ENCODE peak calls at places on chromosomes 12 and 14, in five cellular contexts. One of them, this sample, is unnamed.
A peak's percentile ranks its signal among the peaks of the same experiment; 100 is the strongest.

GRCh38 chr12:78293039-78293686 is 462.5 kb downstream of the NAV3 start:
- DNase-seq in OCI-LY7: no peak
- DNase-seq in body of pancreas: no peak
- DNase-seq in heart left ventricle: no peak
- DNase-seq in IMR-90: peak; percentile 28
- DNase-seq in this sample: peak; percentile 49

GRCh38 chr12:38934078-38934584 is 28.7 kb upstream of the CPNE8 start:
- DNase-seq in OCI-LY7: no peak
- DNase-seq in body of pancreas: no peak
- DNase-seq in heart left ventricle: no peak
- DNase-seq in IMR-90: no peak
- DNase-seq in this sample: no peak

GRCh38 chr14:78319411-78319810 is 149.2 kb downstream of the NRXN3 start:
- DNase-seq in OCI-LY7: no peak
- DNase-seq in body of pancreas: no peak
- DNase-seq in heart left ventricle: no peak
- DNase-seq in IMR-90: no peak
- DNase-seq in this sample: no peak

GRCh38 chr12:3526776-3527175 is 35.8 kb downstream of the PRMT8 start:
- DNase-seq in OCI-LY7: no peak
- DNase-seq in body of pancreas: no peak
- DNase-seq in heart left ventricle: no peak
- DNase-seq in IMR-90: no peak
- DNase-seq in this sample: no peak

GRCh38 chr12:78759387-78759786 is 105.2 kb upstream of the SYT1 start:
- DNase-seq in OCI-LY7: no peak
- DNase-seq in body of pancreas: no peak
- DNase-seq in heart left ventricle: no peak
- DNase-seq in IMR-90: peak; percentile 68
- DNase-seq in this sample: no peak

GRCh38 chr14:68662395-68662794 is 130.5 kb downstream of the ZFP36L1 start:
- DNase-seq in OCI-LY7: no peak
- DNase-seq in body of pancreas: no peak
- DNase-seq in heart left ventricle: no peak
- DNase-seq in IMR-90: peak; percentile 16
- DNase-seq in this sample: no peak

GRCh38 chr14:56197150-56197549 is 78.9 kb downstream of the PELI2 start:
- DNase-seq in OCI-LY7: no peak
- DNase-seq in body of pancreas: no peak
- DNase-seq in heart left ventricle: no peak
- DNase-seq in IMR-90: no peak
- DNase-seq in this sample: no peak

GRCh38 chr12:64611430-64612286 is 1.4 kb downstream of the RASSF3 start:
- DNase-seq in OCI-LY7: peak; percentile 37
- DNase-seq in body of pancreas: peak; percentile 56
- DNase-seq in heart left ventricle: peak; percentile 43
- DNase-seq in IMR-90: peak; percentile 27
- DNase-seq in this sample: no peak

GRCh38 chr14:105128059-105128458 is 40.5 kb downstream of the JAG2 start:
- DNase-seq in OCI-LY7: no peak
- DNase-seq in body of pancreas: no peak
- DNase-seq in heart left ventricle: no peak
- DNase-seq in IMR-90: no peak
- DNase-seq in this sample: no peak

GRCh38 chr12:28253175-28253641 is 63.0 kb downstream of the CCDC91 start:
- DNase-seq in OCI-LY7: no peak
- DNase-seq in body of pancreas: no peak
- DNase-seq in heart left ventricle: no peak
- DNase-seq in IMR-90: peak; percentile 43
- DNase-seq in this sample: no peak

GRCh38 chr14:98955036-98955740 is 316.8 kb downstream of the BCL11B start:
- DNase-seq in OCI-LY7: no peak
- DNase-seq in body of pancreas: no peak
- DNase-seq in heart left ventricle: no peak
- DNase-seq in IMR-90: no peak
- DNase-seq in this sample: no peak

GRCh38 chr12:111826316-111826715 is 15.7 kb upstream of the MAPKAPK5 start:
- DNase-seq in OCI-LY7: no peak
- DNase-seq in body of pancreas: no peak
- DNase-seq in heart left ventricle: no peak
- DNase-seq in IMR-90: no peak
- DNase-seq in this sample: no peak
- H3K4me1 ChIP-seq in OCI-LY7: peaks cover 16% of the 10 kb centered on the region
- H3K4me1 ChIP-seq in body of pancreas: no peaks in the 10 kb centered on the region
- H3K4me1 ChIP-seq in heart left ventricle: peaks cover 11% of the 10 kb centered on the region
- H3K4me1 ChIP-seq in IMR-90: no peaks in the 10 kb centered on the region
- H3K4me1 ChIP-seq in this sample: no peaks in the 10 kb centered on the region

DNA sequence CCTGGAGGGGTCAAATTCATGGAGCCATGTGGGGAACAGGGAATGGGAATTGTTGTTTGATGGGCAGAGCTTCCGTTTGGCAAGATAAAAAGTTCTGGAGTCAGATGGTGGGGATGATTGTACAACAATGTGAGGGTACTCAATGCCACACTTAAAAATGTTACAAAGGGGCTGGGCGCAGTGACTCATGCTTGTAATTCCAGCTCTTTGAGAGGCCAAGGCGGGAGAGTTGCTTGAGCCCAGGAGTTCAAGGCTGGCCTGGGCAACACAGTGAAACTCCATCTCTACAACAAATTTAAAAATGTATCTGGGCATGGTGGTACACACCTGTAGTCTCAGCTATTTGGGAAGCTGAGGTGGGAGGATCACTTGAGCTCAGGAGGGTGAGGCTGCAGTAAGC is 66.0 kb upstream of the DIO3 start:
- DNase-seq in OCI-LY7: no peak
- DNase-seq in body of pancreas: peak; percentile 4
- DNase-seq in heart left ventricle: no peak
- DNase-seq in IMR-90: no peak
- DNase-seq in this sample: no peak
- H3K27ac ChIP-seq in OCI-LY7: no peak overlapping the region
- H3K27ac ChIP-seq in body of pancreas: no peak overlapping the region
- H3K27ac ChIP-seq in heart left ventricle: no peak overlapping the region
- H3K27ac ChIP-seq in IMR-90: no peak overlapping the region
- H3K27ac ChIP-seq in this sample: no peak overlapping the region

GRCh38 chr12:51390457-51391046 is 654 bp downstream of the GALNT6 start:
- DNase-seq in OCI-LY7: no peak
- DNase-seq in body of pancreas: no peak
- DNase-seq in heart left ventricle: no peak
- DNase-seq in IMR-90: no peak
- DNase-seq in this sample: no peak

GRCh38 chr12:51391047-51391837 is at the start of gene GALNT6:
- DNase-seq in OCI-LY7: peak; percentile 58
- DNase-seq in body of pancreas: peak; percentile 80
- DNase-seq in heart left ventricle: no peak
- DNase-seq in IMR-90: no peak
- DNase-seq in this sample: no peak

GRCh38 chr12:51395283-51396230 is 4.4 kb upstream of the GALNT6 start:
- DNase-seq in OCI-LY7: no peak
- DNase-seq in body of pancreas: no peak
- DNase-seq in heart left ventricle: no peak
- DNase-seq in IMR-90: no peak
- DNase-seq in this sample: no peak

GRCh38 chr12:51393676-51394545 is 2.7 kb upstream of the GALNT6 start:
- DNase-seq in OCI-LY7: no peak
- DNase-seq in body of pancreas: no peak
- DNase-seq in heart left ventricle: peak; percentile 49
- DNase-seq in IMR-90: peak; percentile 96
- DNase-seq in this sample: peak; percentile 81

DNA sequence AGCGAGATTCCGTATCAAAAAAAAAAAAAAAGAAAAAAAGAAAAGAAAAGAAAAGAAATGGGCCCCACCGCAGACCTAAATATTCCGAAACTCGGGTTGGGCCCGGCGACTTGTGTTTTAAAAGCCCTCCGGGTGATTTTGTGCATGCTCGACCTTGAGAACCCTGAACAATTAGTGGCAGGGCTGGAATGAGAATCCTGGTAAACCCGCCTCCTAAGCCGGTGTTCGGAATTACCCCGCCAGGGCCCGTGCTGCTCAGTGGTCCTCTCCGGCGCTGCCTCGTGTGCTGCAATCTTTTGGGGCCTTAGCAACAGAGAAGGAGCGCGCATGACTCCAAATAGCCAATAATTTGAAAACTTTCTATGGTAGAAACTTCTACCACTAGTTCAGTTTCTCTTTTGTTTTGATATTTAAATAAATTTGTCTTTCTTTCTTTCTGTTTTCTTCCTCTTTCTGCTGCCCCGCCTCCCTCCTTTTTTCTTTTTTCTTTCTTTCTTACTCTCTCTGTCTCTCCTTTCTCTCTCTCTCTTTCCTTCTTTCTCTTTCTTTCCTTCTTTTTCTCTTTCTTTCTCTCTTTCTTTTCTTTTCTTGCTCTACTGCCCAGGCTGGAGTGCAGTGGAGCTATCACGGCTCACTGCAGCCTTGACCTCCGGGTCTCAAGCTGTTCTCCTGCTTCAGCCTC is 1.5 kb upstream of the GALNT6 start:
- DNase-seq in OCI-LY7: no peak
- DNase-seq in body of pancreas: peak; percentile 27
- DNase-seq in heart left ventricle: no peak
- DNase-seq in IMR-90: no peak
- DNase-seq in this sample: no peak
- H3K4me3 ChIP-seq in OCI-LY7: no peak overlapping the region
- H3K4me3 ChIP-seq in body of pancreas: peak overlapping the region; percentile 60
- H3K4me3 ChIP-seq in heart left ventricle: peak overlapping the region; percentile 57
- H3K4me3 ChIP-seq in IMR-90: no peak overlapping the region
- H3K4me3 ChIP-seq in this sample: no peak overlapping the region

GRCh38 chr14:64705406-64706118 is 1.3 kb downstream of the PLEKHG3 start:
- DNase-seq in OCI-LY7: no peak
- DNase-seq in body of pancreas: peak; percentile 33
- DNase-seq in heart left ventricle: peak; percentile 55
- DNase-seq in IMR-90: no peak
- DNase-seq in this sample: peak; percentile 47

GRCh38 chr14:64703393-64704144 is 655 bp upstream of the PLEKHG3 start:
- DNase-seq in OCI-LY7: no peak
- DNase-seq in body of pancreas: no peak
- DNase-seq in heart left ventricle: no peak
- DNase-seq in IMR-90: no peak
- DNase-seq in this sample: no peak

GRCh38 chr14:64704743-64705405 is 650 bp downstream of the PLEKHG3 start:
- DNase-seq in OCI-LY7: no peak
- DNase-seq in body of pancreas: peak; percentile 67
- DNase-seq in heart left ventricle: peak; percentile 42
- DNase-seq in IMR-90: peak; percentile 15
- DNase-seq in this sample: peak; percentile 42

GRCh38 chr14:64702493-64703392 is 1.5 kb upstream of the PLEKHG3 start:
- DNase-seq in OCI-LY7: no peak
- DNase-seq in body of pancreas: peak; percentile 82
- DNase-seq in heart left ventricle: peak; percentile 24
- DNase-seq in IMR-90: no peak
- DNase-seq in this sample: no peak

DNA sequence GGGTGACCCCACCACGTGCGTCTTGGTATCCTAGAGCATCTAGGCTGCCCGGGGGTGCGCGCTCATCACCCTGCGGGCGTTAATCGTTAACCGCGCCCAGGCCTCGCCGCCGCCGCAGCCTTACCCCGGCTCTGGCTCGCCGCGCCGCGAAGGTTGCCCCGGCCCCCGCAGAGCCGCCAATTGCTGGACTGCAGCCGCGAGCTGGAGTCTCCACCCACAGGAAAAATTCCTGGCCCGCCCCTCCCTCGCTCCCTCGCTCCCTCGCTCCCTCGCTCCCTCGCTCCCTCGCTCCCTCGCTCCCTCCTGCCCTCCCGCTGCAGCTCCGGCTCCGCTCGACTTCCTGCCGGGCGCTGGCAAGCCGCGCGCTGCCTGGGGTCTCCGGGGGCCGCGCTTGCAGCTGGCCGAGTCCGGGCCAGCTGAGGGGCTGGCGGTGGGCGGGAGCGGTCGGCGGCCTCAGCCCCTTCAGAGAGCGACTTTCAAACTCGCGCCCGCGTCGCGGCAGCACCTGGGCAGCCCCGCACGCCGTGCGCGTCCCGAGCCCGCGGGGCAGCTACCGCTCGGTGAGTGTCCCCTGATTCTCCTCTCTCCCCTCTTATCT is at the start of gene PLEKHG3:
- DNase-seq in OCI-LY7: no peak
- DNase-seq in body of pancreas: peak; percentile 88
- DNase-seq in heart left ventricle: peak; percentile 89
- DNase-seq in IMR-90: peak; percentile 69
- DNase-seq in this sample: peak; percentile 75
- H3K4me1 ChIP-seq in OCI-LY7: no peaks in the 10 kb centered on the region
- H3K4me1 ChIP-seq in body of pancreas: peaks cover 61% of the 10 kb centered on the region
- H3K4me1 ChIP-seq in heart left ventricle: peaks cover 46% of the 10 kb centered on the region
- H3K4me1 ChIP-seq in IMR-90: peaks cover 13% of the 10 kb centered on the region
- H3K4me1 ChIP-seq in this sample: peaks cover 50% of the 10 kb centered on the region

GRCh38 chr12:45309826-45310626 is 94.1 kb downstream of the ANO6 start:
- DNase-seq in OCI-LY7: no peak
- DNase-seq in body of pancreas: no peak
- DNase-seq in heart left ventricle: no peak
- DNase-seq in IMR-90: peak; percentile 64
- DNase-seq in this sample: no peak

GRCh38 chr12:45302621-45303020 is 86.7 kb downstream of the ANO6 start:
- DNase-seq in OCI-LY7: no peak
- DNase-seq in body of pancreas: no peak
- DNase-seq in heart left ventricle: no peak
- DNase-seq in IMR-90: peak; percentile 22
- DNase-seq in this sample: no peak

GRCh38 chr12:45303955-45304354 is 88.1 kb downstream of the ANO6 start:
- DNase-seq in OCI-LY7: no peak
- DNase-seq in body of pancreas: no peak
- DNase-seq in heart left ventricle: no peak
- DNase-seq in IMR-90: no peak
- DNase-seq in this sample: no peak

GRCh38 chr12:45304514-45305178 is 88.8 kb downstream of the ANO6 start:
- DNase-seq in OCI-LY7: no peak
- DNase-seq in body of pancreas: no peak
- DNase-seq in heart left ventricle: no peak
- DNase-seq in IMR-90: no peak
- DNase-seq in this sample: no peak

GRCh38 chr12:45305904-45306303 is 90.0 kb downstream of the ANO6 start:
- DNase-seq in OCI-LY7: no peak
- DNase-seq in body of pancreas: no peak
- DNase-seq in heart left ventricle: no peak
- DNase-seq in IMR-90: no peak
- DNase-seq in this sample: no peak
- H3K27ac ChIP-seq in OCI-LY7: no peak overlapping the region
- H3K27ac ChIP-seq in body of pancreas: no peak overlapping the region
- H3K27ac ChIP-seq in heart left ventricle: peak overlapping the region; percentile 48
- H3K27ac ChIP-seq in IMR-90: no peak overlapping the region
- H3K27ac ChIP-seq in this sample: no peak overlapping the region

DNA sequence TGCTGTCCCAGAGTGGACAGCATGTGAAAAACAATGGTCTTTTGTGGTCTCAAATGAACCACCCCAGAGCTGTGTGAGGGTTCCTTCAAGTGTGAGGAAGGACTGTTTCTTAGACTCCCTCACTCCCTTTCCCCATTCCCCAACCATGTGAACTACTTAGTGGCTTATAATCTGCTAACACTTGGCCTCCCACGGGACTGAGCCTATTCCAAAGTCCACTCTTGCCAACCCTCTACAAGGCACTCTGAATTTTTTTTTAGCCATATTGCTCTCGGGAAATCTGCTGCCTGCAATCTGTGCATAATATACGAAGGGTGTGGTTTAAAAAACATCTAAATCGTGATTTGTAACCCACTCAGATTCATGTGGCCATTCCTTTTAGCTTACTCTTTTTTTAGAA is 2.6 kb downstream of the SVOP start:
- DNase-seq in OCI-LY7: no peak
- DNase-seq in body of pancreas: no peak
- DNase-seq in heart left ventricle: no peak
- DNase-seq in IMR-90: no peak
- DNase-seq in this sample: no peak
- H3K4me3 ChIP-seq in OCI-LY7: no peak overlapping the region
- H3K4me3 ChIP-seq in body of pancreas: no peak overlapping the region
- H3K4me3 ChIP-seq in heart left ventricle: no peak overlapping the region
- H3K4me3 ChIP-seq in IMR-90: no peak overlapping the region
- H3K4me3 ChIP-seq in this sample: no peak overlapping the region

GRCh38 chr12:54356228-54356627 is 8.1 kb downstream of the GPR84 start:
- DNase-seq in OCI-LY7: no peak
- DNase-seq in body of pancreas: no peak
- DNase-seq in heart left ventricle: no peak
- DNase-seq in IMR-90: no peak
- DNase-seq in this sample: no peak
- H3K4me1 ChIP-seq in OCI-LY7: peaks cover 35% of the 10 kb centered on the region
- H3K4me1 ChIP-seq in body of pancreas: peaks cover 89% of the 10 kb centered on the region
- H3K4me1 ChIP-seq in heart left ventricle: peaks cover 29% of the 10 kb centered on the region
- H3K4me1 ChIP-seq in IMR-90: peaks cover 37% of the 10 kb centered on the region
- H3K4me1 ChIP-seq in this sample: peaks cover 32% of the 10 kb centered on the region